ENCODE peak calls at places on chromosomes 13 and 19, in seven cellular contexts. S is upper lobe of right lung, V is tibial nerve, B is keratinocyte, W is Panc1, K is mammary epithelial cell, X is IMR-90. C is an unnamed sample. For H3K27me3, the result is how much of the 10 kb centered on the place peaks cover.

GRCh38 chr13:24648983-24649684 is 31.1 kb upstream of the ATP12A start:
- DNase-seq in S (no peak), V (no peak), B (no peak), W (no peak), K (peak), X (no peak), C (no peak)

GRCh38 chr19:19402656-19403372 is 2.7 kb upstream of the GATAD2A start:
- DNase-seq in S (no peak), V (no peak), B (no peak), W (no peak), K (no peak), X (no peak), C (no peak)

GRCh38 chr19:50030225-50030624 is 4.4 kb downstream of the ZNF473 start:
- DNase-seq in S (no peak), V (no peak), B (no peak), W (no peak), K (no peak), X (no peak), C (no peak)

GRCh38 chr19:5017235-5017634 is 48.3 kb downstream of the KDM4B start:
- DNase-seq in S (no peak), V (no peak), B (no peak), W (no peak), K (peak), X (no peak), C (no peak)

GRCh38 chr19:55153652-55154264 is 3.8 kb downstream of the TNNI3 start:
- DNase-seq in S (no peak), V (no peak), B (no peak), W (no peak), K (no peak), X (no peak), C (no peak)

GRCh38 chr19:45113628-45114027 is 20.6 kb downstream of the PPP1R37 start:
- DNase-seq in S (no peak), V (no peak), B (no peak), W (no peak), K (no peak), X (no peak), C (no peak)

GRCh38 chr19:29263305-29264080 is 50.5 kb upstream of the UQCRFS1 start:
- DNase-seq in S (no peak), V (peak), B (no peak), W (peak), K (peak), X (peak), C (peak)

GRCh38 chr13:100349594-100349993 is 239.0 kb downstream of the GGACT start:
- DNase-seq in S (no peak), V (no peak), B (no peak), W (no peak), K (no peak), X (no peak), C (no peak)

GRCh38 chr13:114049626-114050101 is 75.8 kb upstream of the C13orf46 start:
- DNase-seq in S (no peak), V (no peak), B (no peak), W (no peak), K (no peak), X (no peak), C (no peak)

GRCh38 chr13:74850893-74851292 is 631.1 kb downstream of the TBC1D4 start:
- DNase-seq in S (no peak), V (no peak), B (no peak), W (no peak), K (no peak), X (no peak), C (no peak)

GRCh38 chr19:11324079-11324661 is 15.3 kb downstream of the RAB3D start:
- DNase-seq in S (peak), V (peak), B (no peak), W (no peak), K (peak), X (peak), C (peak)

GRCh38 chr19:15644816-15645215 is 4.1 kb downstream of the CYP4F3 start:
- DNase-seq in S (no peak), V (no peak), B (no peak), W (no peak), K (no peak), X (no peak), C (no peak)

GRCh38 chr19:20664917-20665781 is 3.8 kb upstream of the ZNF626 start:
- DNase-seq in S (peak), V (no peak), B (no peak), W (no peak), K (no peak), X (no peak), C (peak)

GRCh38 chr13:79273045-79273444 is 133.0 kb downstream of the RBM26 start:
- DNase-seq in S (no peak), V (no peak), B (no peak), W (no peak), K (no peak), X (no peak), C (no peak)

GRCh38 chr19:3046621-3047306 is 15.5 kb downstream of the TLE5 start:
- DNase-seq in S (no peak), V (no peak), B (no peak), W (no peak), K (no peak), X (no peak), C (peak)

GRCh38 chr13:76730220-76730619 is 156.0 kb downstream of the KCTD12 start:
- DNase-seq in S (no peak), V (no peak), B (no peak), W (no peak), K (no peak), X (no peak), C (no peak)

GRCh38 chr13:30340367-30341184 is 33.2 kb upstream of the KATNAL1 start:
- DNase-seq in S (no peak), V (no peak), B (no peak), W (no peak), K (peak), X (peak), C (peak)

GRCh38 chr19:42057856-42058255 is 12.2 kb downstream of the GRIK5 start:
- DNase-seq in S (no peak), V (no peak), B (no peak), W (no peak), K (no peak), X (no peak), C (no peak)

GRCh38 chr19:34364830-34365462 is at the start of gene GPI:
- DNase-seq in S (peak), V (peak), B (no peak), W (no peak), K (peak), X (peak), C (peak)

GRCh38 chr13:113639661-113640262 is 18.2 kb downstream of the ATP4B start:
- DNase-seq in S (peak), V (peak), B (no peak), W (no peak), K (no peak), X (no peak), C (peak)

GRCh38 chr19:38841787-38842438 is 7.9 kb downstream of the HNRNPL start:
- DNase-seq in S (no peak), V (no peak), B (no peak), W (no peak), K (no peak), X (no peak), C (no peak)

GRCh38 chr19:4455742-4456565 is 1.6 kb downstream of the UBXN6 start:
- DNase-seq in S (peak), V (peak), B (no peak), W (no peak), K (peak), X (peak), C (peak)

GRCh38 chr19:49147923-49148682 is 7.1 kb downstream of the HRC start:
- DNase-seq in S (no peak), V (no peak), B (no peak), W (no peak), K (no peak), X (no peak), C (no peak)

GRCh38 chr19:39595950-39596349 is 6.4 kb upstream of the LGALS13 start:
- DNase-seq in S (no peak), V (no peak), B (no peak), W (no peak), K (no peak), X (no peak), C (no peak)

GRCh38 chr13:107743983-107744382 is 471.4 kb downstream of the LIG4 start:
- DNase-seq in S (no peak), V (no peak), B (no peak), W (no peak), K (no peak), X (peak), C (no peak)

GRCh38 chr13:112376050-112376681 is at the start of gene SPACA7:
- DNase-seq in S (no peak), V (no peak), B (no peak), W (no peak), K (no peak), X (no peak), C (no peak)

GRCh38 chr13:95099541-95099940 is 201.7 kb downstream of the ABCC4 start:
- DNase-seq in S (no peak), V (no peak), B (no peak), W (peak), K (peak), X (peak), C (no peak)

GRCh38 chr19:33510728-33511255 is 10.8 kb downstream of the PEPD start:
- DNase-seq in S (no peak), V (no peak), B (no peak), W (no peak), K (no peak), X (no peak), C (no peak)

GRCh38 chr19:1837625-1838105 is 10.6 kb downstream of the REXO1 start:
- DNase-seq in S (no peak), V (no peak), B (no peak), W (no peak), K (no peak), X (no peak), C (no peak)

GRCh38 chr13:75495938-75496337 is 14.0 kb upstream of the TBC1D4 start:
- DNase-seq in S (no peak), V (no peak), B (no peak), W (no peak), K (no peak), X (peak), C (no peak)

GRCh38 chr19:13056052-13056660 is 46.5 kb downstream of the LYL1 start:
- DNase-seq in S (peak), V (no peak), B (peak), W (no peak), K (peak), X (peak), C (peak)

GRCh38 chr13:72953391-72953960 is 105.3 kb upstream of the KLF5 start:
- DNase-seq in S (peak), V (no peak), B (no peak), W (no peak), K (no peak), X (no peak), C (no peak)

GRCh38 chr19:13633109-13633508 is 126.8 kb upstream of the CACNA1A start:
- DNase-seq in S (no peak), V (no peak), B (no peak), W (no peak), K (no peak), X (peak), C (no peak)

GRCh38 chr13:76663941-76664340 is 222.3 kb downstream of the KCTD12 start:
- DNase-seq in S (no peak), V (no peak), B (no peak), W (no peak), K (no peak), X (peak), C (no peak)

GRCh38 chr13:32905063-32905863 is 111.0 kb upstream of the KL start:
- DNase-seq in S (no peak), V (no peak), B (no peak), W (no peak), K (peak), X (peak), C (no peak)

GRCh38 chr19:41531438-41532311 is 44.3 kb upstream of the CEACAM21 start:
- DNase-seq in S (peak), V (peak), B (no peak), W (no peak), K (peak), X (peak), C (peak)

GRCh38 chr13:99280166-99280565 is 22.0 kb upstream of the GPR18 start:
- DNase-seq in S (no peak), V (no peak), B (no peak), W (no peak), K (peak), X (no peak), C (no peak)

GRCh38 chr13:20847298-20847697 is 55.2 kb downstream of the XPO4 start:
- DNase-seq in S (no peak), V (no peak), B (no peak), W (no peak), K (no peak), X (no peak), C (no peak)
- H3K4me3 ChIP-seq in S (no peak), V (no peak), B (no peak), W (no peak), K (no peak), X (no peak), C (no peak)

GRCh38 chr13:51818276-51818675 is 14.3 kb upstream of the DHRS12 start:
- DNase-seq in S (no peak), V (no peak), B (no peak), W (no peak), K (no peak), X (no peak), C (peak)
- H3K27me3 ChIP-seq in S (under half), V (under half), B (under half), W (under half), K (under half), X (half or more), C (under half)

DNA sequence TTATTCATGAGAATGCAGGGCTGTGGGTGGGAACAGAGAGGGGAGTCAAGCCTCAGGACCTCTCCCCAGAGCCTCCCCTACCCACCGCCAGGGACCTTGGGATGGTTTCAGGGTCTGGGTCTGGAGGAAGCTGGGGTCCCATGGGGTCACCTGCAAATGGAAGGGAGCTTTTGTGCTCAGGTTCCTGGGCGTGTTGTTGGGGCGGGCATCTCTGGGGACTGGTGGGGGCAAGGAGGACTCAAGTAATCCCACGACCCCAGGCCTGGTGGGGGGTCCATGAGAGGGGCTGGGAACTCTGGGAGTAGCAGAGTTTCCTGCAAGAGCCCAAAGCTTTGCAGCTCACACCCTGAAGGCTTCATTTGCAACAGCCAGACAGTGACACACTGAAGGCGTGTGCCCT is 60.2 kb downstream of the UNC13A start:
- DNase-seq in S (no peak), V (no peak), B (no peak), W (no peak), K (no peak), X (no peak), C (no peak)
- TF ChIP-seq CTCF in S (no peak), V (no peak), B (no peak), W (no peak), K (no peak), X (no peak), C (no peak)

DNA sequence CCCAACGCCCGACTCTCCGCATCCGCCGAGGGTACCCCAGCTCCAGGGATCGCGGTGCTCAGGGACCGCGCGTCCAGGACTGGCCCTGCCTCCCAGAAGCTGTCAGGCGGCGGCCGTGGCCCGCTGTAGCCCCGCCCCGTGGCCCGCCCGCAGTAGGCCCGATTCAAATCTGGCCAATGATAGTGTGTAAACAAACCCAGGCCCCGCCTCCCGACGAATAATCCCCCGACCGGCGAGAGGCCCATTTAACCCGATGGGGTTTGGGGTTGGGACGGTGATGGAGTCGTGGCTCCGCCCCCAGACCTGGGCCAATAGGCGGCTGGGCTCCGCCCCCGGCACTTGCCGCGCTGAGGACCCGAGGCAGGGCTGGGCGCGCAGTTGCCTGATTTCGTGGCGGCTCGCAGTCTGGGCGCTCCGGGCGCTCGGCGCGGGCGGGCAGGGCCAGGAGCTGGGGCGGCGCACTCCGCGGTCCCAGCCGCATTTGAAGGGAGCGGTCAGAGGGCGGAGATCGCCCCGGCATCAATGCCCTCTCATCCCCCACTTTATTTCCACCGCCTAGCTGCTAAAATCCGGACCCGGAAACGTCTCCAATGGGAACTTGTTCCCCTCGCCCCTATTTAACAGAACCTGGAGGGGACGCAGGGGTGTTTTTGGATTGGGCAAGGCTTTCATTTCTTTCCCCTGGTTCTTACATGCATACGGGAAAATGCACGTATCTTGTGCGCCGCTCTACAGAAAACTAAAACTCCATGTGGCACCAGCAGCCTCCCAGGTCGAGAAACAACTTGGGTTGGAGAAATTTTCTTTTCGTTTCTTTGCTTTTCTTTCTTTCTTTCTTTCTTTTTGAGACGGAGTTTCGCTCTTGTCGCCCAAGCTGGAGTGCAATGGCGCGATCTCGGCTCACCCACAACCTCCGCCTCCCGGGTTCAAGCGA is 8.4 kb upstream of the BICRA start:
- DNase-seq in S (peak), V (peak), B (peak), W (peak), K (peak), X (peak), C (peak)
- H3K4me3 ChIP-seq in S (peak), V (peak), B (peak), W (peak), K (peak), X (peak), C (peak)

DNA sequence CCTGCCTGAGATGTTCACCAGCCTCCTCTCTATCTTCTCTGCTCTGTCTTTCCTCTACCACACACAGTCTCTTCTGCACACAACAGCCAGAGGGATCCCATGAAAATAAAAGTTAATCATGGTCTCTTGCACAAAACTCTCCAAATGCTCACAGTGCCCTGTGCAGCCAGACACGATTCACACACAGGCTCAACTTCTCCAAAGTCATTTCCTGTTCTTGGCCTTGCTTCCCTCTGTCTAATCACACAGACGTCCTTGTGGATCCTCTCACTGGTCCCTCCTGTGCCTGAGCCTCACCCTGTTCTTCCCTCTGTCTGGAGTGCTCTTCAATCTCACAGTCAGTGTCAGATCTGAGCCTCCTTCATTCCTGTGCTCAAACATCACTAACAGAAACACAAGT is 7.8 kb downstream of the SIGLEC12 start:
- DNase-seq in S (no peak), V (no peak), B (no peak), W (no peak), K (no peak), X (no peak), C (no peak)
- H3K27me3 ChIP-seq in S (under half), V (under half), B (under half), W (under half), K (under half), X (under half), C (under half)

GRCh38 chr19:32336259-32337111 is 8.9 kb upstream of the ZNF507 start:
- DNase-seq in S (no peak), V (no peak), B (no peak), W (no peak), K (no peak), X (peak), C (no peak)
- TF ChIP-seq CTCF in S (no peak), V (no peak), B (no peak), W (peak), K (no peak), X (peak), C (no peak)

GRCh38 chr19:17418710-17419109 is 1.1 kb upstream of the MVB12A start:
- DNase-seq in S (no peak), V (no peak), B (no peak), W (no peak), K (no peak), X (no peak), C (no peak)
- H3K4me3 ChIP-seq in S (peak), V (no peak), B (peak), W (peak), K (peak), X (no peak), C (no peak)

GRCh38 chr13:28499579-28499978 is 4.7 kb upstream of the FLT1 start:
- DNase-seq in S (no peak), V (no peak), B (no peak), W (no peak), K (no peak), X (peak), C (no peak)
- H3K27me3 ChIP-seq in S (under half), V (under half), B (under half), W (under half), K (under half), X (under half), C (under half)

GRCh38 chr13:97512732-97513131 is 78.8 kb downstream of the RAP2A start:
- DNase-seq in S (no peak), V (no peak), B (no peak), W (no peak), K (no peak), X (no peak), C (no peak)
- TF ChIP-seq CTCF in S (no peak), V (no peak), B (peak), W (no peak), K (no peak), X (peak), C (no peak)

GRCh38 chr13:60230593-60230992 is 66.9 kb upstream of the DIAPH3 start:
- DNase-seq in S (no peak), V (no peak), B (no peak), W (no peak), K (no peak), X (peak), C (no peak)
- H3K4me3 ChIP-seq in S (no peak), V (no peak), B (no peak), W (no peak), K (no peak), X (peak), C (no peak)